ENCODE peak calls at places on chromosomes 12 and 14, in ten cellular contexts. One of them, this sample, is unnamed.

GRCh38 chr14:90331497-90332270 is at the start of gene NRDE2:
- DNase-seq in ovary: peak; percentile 100
- DNase-seq in heart left ventricle: peak; percentile 100
- DNase-seq in esophagus squamous epithelium: peak; percentile 92
- DNase-seq in right lobe of liver: peak; percentile 100
- DNase-seq in IMR-90: peak; percentile 91
- DNase-seq in adrenal gland: peak; percentile 100
- DNase-seq in A549: peak; percentile 97
- DNase-seq in lower leg skin: peak; percentile 100
- DNase-seq in gastrocnemius medialis: peak; percentile 98
- DNase-seq in this sample: peak; percentile 99

GRCh38 chr12:63079791-63080395 is 71.1 kb downstream of the AVPR1A start:
- DNase-seq in IMR-90: no peak
- DNase-seq in heart left ventricle: no peak
- DNase-seq in right lobe of liver: no peak
- DNase-seq in lower leg skin: no peak
- DNase-seq in adrenal gland: no peak
- DNase-seq in esophagus squamous epithelium: no peak
- DNase-seq in A549: no peak
- DNase-seq in gastrocnemius medialis: no peak
- DNase-seq in ovary: no peak
- DNase-seq in this sample: no peak

GRCh38 chr12:128684357-128684756 is 139.4 kb downstream of the SLC15A4 start:
- DNase-seq in IMR-90: no peak
- DNase-seq in adrenal gland: no peak
- DNase-seq in gastrocnemius medialis: no peak
- DNase-seq in heart left ventricle: no peak
- DNase-seq in A549: no peak
- DNase-seq in esophagus squamous epithelium: no peak
- DNase-seq in ovary: peak; percentile 46
- DNase-seq in lower leg skin: no peak
- DNase-seq in right lobe of liver: no peak
- DNase-seq in this sample: no peak

GRCh38 chr14:74886001-74886400 is 4.3 kb downstream of the DLST start:
- DNase-seq in IMR-90: peak; percentile 98
- DNase-seq in esophagus squamous epithelium: no peak
- DNase-seq in A549: no peak
- DNase-seq in lower leg skin: no peak
- DNase-seq in ovary: no peak
- DNase-seq in heart left ventricle: no peak
- DNase-seq in adrenal gland: no peak
- DNase-seq in right lobe of liver: no peak
- DNase-seq in gastrocnemius medialis: no peak
- DNase-seq in this sample: no peak

GRCh38 chr12:107929436-107929835 is 154.9 kb downstream of the ASCL4 start:
- DNase-seq in heart left ventricle: no peak
- DNase-seq in right lobe of liver: no peak
- DNase-seq in esophagus squamous epithelium: no peak
- DNase-seq in IMR-90: peak; percentile 10
- DNase-seq in gastrocnemius medialis: no peak
- DNase-seq in A549: peak; percentile 80
- DNase-seq in adrenal gland: peak; percentile 42
- DNase-seq in lower leg skin: no peak
- DNase-seq in ovary: no peak
- DNase-seq in this sample: no peak

GRCh38 chr12:128853321-128854197 is at the start of gene GLT1D1:
- DNase-seq in adrenal gland: no peak
- DNase-seq in esophagus squamous epithelium: no peak
- DNase-seq in gastrocnemius medialis: no peak
- DNase-seq in A549: no peak
- DNase-seq in right lobe of liver: no peak
- DNase-seq in lower leg skin: peak; percentile 63
- DNase-seq in heart left ventricle: no peak
- DNase-seq in IMR-90: no peak
- DNase-seq in ovary: no peak
- DNase-seq in this sample: no peak

GRCh38 chr14:54252072-54252730 is 144.6 kb upstream of the CDKN3 start:
- DNase-seq in ovary: no peak
- DNase-seq in IMR-90: peak; percentile 58
- DNase-seq in A549: peak; percentile 63
- DNase-seq in gastrocnemius medialis: no peak
- DNase-seq in esophagus squamous epithelium: no peak
- DNase-seq in heart left ventricle: no peak
- DNase-seq in adrenal gland: no peak
- DNase-seq in lower leg skin: no peak
- DNase-seq in right lobe of liver: no peak
- DNase-seq in this sample: no peak

GRCh38 chr12:19515179-19515578 is 75.9 kb downstream of the AEBP2 start:
- DNase-seq in gastrocnemius medialis: no peak
- DNase-seq in esophagus squamous epithelium: no peak
- DNase-seq in right lobe of liver: no peak
- DNase-seq in ovary: no peak
- DNase-seq in IMR-90: no peak
- DNase-seq in A549: peak; percentile 78
- DNase-seq in lower leg skin: no peak
- DNase-seq in adrenal gland: no peak
- DNase-seq in heart left ventricle: no peak
- DNase-seq in this sample: no peak

GRCh38 chr14:98323850-98324249 is 948.1 kb downstream of the BCL11B start:
- DNase-seq in esophagus squamous epithelium: no peak
- DNase-seq in right lobe of liver: no peak
- DNase-seq in lower leg skin: no peak
- DNase-seq in adrenal gland: no peak
- DNase-seq in ovary: no peak
- DNase-seq in A549: no peak
- DNase-seq in heart left ventricle: no peak
- DNase-seq in gastrocnemius medialis: no peak
- DNase-seq in IMR-90: no peak
- DNase-seq in this sample: no peak

GRCh38 chr12:32270818-32271710 is 128.3 kb upstream of the FGD4 start:
- DNase-seq in heart left ventricle: no peak
- DNase-seq in esophagus squamous epithelium: no peak
- DNase-seq in A549: peak; percentile 78
- DNase-seq in adrenal gland: no peak
- DNase-seq in lower leg skin: no peak
- DNase-seq in right lobe of liver: no peak
- DNase-seq in IMR-90: peak; percentile 62
- DNase-seq in gastrocnemius medialis: no peak
- DNase-seq in ovary: no peak
- DNase-seq in this sample: peak; percentile 20

GRCh38 chr12:109130755-109131521 is 14.6 kb downstream of the ACACB start:
- DNase-seq in heart left ventricle: peak; percentile 82
- DNase-seq in esophagus squamous epithelium: no peak
- DNase-seq in gastrocnemius medialis: peak; percentile 94
- DNase-seq in IMR-90: no peak
- DNase-seq in ovary: no peak
- DNase-seq in adrenal gland: peak; percentile 91
- DNase-seq in right lobe of liver: peak; percentile 94
- DNase-seq in A549: no peak
- DNase-seq in lower leg skin: no peak
- DNase-seq in this sample: peak; percentile 83

GRCh38 chr14:52240623-52241022 is 26.9 kb upstream of the PTGDR start:
- DNase-seq in gastrocnemius medialis: no peak
- DNase-seq in heart left ventricle: no peak
- DNase-seq in esophagus squamous epithelium: no peak
- DNase-seq in IMR-90: no peak
- DNase-seq in lower leg skin: no peak
- DNase-seq in A549: no peak
- DNase-seq in right lobe of liver: no peak
- DNase-seq in adrenal gland: no peak
- DNase-seq in ovary: no peak
- DNase-seq in this sample: no peak

DNA sequence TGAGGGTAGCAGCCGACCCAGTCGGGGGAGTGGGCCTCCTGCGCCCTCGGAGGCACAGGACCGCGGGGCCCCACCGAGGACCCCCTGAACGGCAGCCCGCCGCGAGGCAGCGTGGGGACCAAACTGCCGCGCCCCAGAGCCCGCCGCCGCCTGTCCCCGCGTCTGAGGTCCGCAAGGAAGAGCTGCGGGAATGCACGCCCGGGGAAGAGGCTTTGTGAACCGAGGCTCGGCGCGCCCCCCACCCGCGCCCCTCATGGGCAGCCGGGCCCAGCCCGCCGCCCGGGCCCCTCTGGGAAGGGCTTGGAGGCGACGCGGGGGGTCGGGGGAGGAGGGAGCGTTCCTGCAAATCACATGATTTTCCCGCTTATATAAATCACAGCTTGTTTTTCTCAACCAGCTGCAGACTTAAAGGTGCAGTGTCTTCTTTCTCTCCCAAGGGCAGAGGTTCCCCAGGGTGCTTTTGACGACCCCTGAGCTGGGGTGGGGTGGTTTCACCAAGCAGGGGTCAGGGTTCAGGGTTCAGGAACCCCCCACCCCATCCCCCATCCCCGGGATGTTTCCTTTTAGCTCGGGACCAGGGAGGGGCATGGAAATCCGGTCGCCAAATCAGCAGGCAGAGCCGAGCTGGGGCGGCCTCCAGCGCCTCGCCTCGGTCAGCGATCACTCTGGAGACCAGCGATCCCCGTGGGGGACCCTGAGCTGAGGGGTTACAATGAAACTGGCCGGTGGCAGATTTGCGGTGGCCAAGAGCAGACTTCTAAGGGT is 44.7 kb upstream of the ATP23 start:
- DNase-seq in lower leg skin: peak; percentile 96
- DNase-seq in right lobe of liver: peak; percentile 78
- DNase-seq in adrenal gland: peak; percentile 77
- DNase-seq in gastrocnemius medialis: peak; percentile 76
- DNase-seq in esophagus squamous epithelium: no peak
- DNase-seq in ovary: peak; percentile 91
- DNase-seq in A549: peak; percentile 51
- DNase-seq in IMR-90: peak; percentile 64
- DNase-seq in heart left ventricle: peak; percentile 86
- DNase-seq in this sample: peak; percentile 68
- TF ChIP-seq POLR2A in lower leg skin: peak; percentile 18
- TF ChIP-seq POLR2A in right lobe of liver: peak; percentile 71
- TF ChIP-seq POLR2A in adrenal gland: peak; percentile 72
- TF ChIP-seq POLR2A in gastrocnemius medialis: peak; percentile 57
- TF ChIP-seq POLR2A in esophagus squamous epithelium: peak; percentile 61
- TF ChIP-seq POLR2A in ovary: peak; percentile 88
- TF ChIP-seq POLR2A in A549: no peak
- TF ChIP-seq POLR2A in IMR-90: no peak
- TF ChIP-seq POLR2A in heart left ventricle: no peak
- TF ChIP-seq POLR2A in this sample: peak; percentile 76

DNA sequence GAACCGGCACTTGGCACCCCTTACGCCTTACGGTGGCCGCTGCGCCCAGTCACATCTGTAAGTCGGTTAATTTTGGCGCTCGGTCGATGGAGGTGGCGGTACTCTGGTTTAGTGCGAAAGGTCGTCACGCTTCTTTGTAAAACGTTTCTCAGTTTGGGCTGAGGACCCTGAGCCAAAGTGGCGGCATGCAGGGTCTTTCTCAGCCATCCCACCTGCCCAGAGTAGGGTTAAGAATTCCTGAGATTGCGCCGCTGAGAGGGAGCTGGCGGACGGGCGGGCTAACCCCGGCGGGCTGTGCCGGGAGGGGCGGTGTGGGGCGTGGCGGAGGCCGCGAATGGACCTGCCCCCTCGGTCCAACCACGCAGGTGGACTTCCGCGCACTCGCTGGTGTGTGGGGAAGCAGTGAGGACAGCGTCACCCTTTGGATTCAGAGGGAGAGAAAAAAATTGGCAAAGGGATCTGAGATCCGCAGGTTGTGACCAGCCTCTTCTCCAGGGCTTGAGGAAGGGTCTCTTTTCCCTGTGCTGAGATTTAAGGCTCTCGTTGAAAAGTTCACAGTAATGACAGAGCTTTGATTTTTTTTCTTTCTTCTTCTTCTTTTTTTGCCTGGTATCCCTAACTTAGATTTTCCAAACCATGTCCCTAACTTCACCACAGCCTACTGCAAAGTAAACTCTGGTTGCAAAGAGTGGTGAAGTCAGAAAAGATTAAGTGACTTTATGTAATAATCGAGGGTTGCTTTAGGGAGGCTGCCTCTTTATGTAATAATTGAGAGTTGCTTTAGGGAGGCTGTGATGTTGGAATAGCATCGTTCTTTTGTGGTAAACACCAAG is 602 bp upstream of the FBXO33 start:
- DNase-seq in gastrocnemius medialis: peak; percentile 90
- DNase-seq in heart left ventricle: peak; percentile 91
- DNase-seq in ovary: peak; percentile 94
- DNase-seq in esophagus squamous epithelium: peak; percentile 75
- DNase-seq in A549: peak; percentile 95
- DNase-seq in lower leg skin: peak; percentile 97
- DNase-seq in right lobe of liver: peak; percentile 97
- DNase-seq in adrenal gland: peak; percentile 94
- DNase-seq in IMR-90: peak; percentile 65
- DNase-seq in this sample: peak; percentile 95
- TF ChIP-seq CTCF in gastrocnemius medialis: no peak
- TF ChIP-seq CTCF in heart left ventricle: no peak
- TF ChIP-seq CTCF in ovary: peak; percentile 14
- TF ChIP-seq CTCF in esophagus squamous epithelium: peak; percentile 39
- TF ChIP-seq CTCF in A549: peak; percentile 30
- TF ChIP-seq CTCF in lower leg skin: no peak
- TF ChIP-seq CTCF in right lobe of liver: peak; percentile 35
- TF ChIP-seq CTCF in adrenal gland: peak; percentile 27
- TF ChIP-seq CTCF in IMR-90: peak; percentile 7
- TF ChIP-seq CTCF in this sample: no peak

GRCh38 chr14:21795456-21795855 is 121.8 kb upstream of the OR4E1 start:
- DNase-seq in heart left ventricle: no peak
- DNase-seq in gastrocnemius medialis: no peak
- DNase-seq in right lobe of liver: no peak
- DNase-seq in A549: no peak
- DNase-seq in lower leg skin: no peak
- DNase-seq in IMR-90: no peak
- DNase-seq in ovary: no peak
- DNase-seq in esophagus squamous epithelium: no peak
- DNase-seq in adrenal gland: no peak
- DNase-seq in this sample: no peak
- H3K4me3 ChIP-seq in heart left ventricle: no peak overlapping the region
- H3K4me3 ChIP-seq in gastrocnemius medialis: no peak overlapping the region
- H3K4me3 ChIP-seq in right lobe of liver: no peak overlapping the region
- H3K4me3 ChIP-seq in A549: no peak overlapping the region
- H3K4me3 ChIP-seq in lower leg skin: no peak overlapping the region
- H3K4me3 ChIP-seq in IMR-90: no peak overlapping the region
- H3K4me3 ChIP-seq in ovary: no peak overlapping the region
- H3K4me3 ChIP-seq in esophagus squamous epithelium: no peak overlapping the region
- H3K4me3 ChIP-seq in adrenal gland: no peak overlapping the region
- H3K4me3 ChIP-seq in this sample: no peak overlapping the region

DNA sequence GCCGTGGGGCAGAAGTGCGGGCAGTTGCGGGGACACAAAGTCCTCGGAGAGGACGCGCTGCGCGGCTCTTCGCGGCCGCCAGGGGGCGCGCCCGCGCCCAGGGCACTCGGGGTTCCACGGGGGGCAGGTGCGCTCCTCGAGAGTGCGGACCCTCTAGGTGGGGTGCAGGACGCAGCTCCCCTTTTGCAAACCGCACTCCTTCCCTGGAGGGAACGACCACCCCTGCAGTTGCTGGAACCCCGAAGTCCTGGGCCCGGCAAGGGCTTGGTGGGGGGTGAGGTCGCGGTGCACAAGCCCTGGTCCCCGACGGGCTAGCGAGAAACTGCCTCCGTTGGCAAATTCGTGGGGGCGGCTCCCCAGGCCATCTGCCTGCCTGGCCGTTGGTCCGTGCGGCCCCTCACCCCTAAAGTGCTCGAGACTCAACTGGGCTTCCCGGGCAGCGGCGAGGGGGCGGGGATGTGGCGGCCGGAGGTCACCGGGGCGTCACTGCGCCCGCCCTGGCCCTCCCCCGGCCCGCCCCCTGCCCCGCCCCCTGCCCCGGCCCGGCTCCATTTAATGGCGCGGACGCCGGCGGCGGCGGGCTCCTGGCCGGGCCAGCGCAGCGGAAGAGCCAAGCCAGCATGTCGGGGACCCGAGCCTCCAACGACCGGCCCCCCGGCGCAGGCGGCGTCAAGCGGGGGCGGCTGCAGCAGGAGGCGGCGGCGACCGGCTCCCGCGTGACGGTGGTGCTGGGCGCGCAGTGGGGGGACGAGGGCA is at the start of gene ADSS1:
- DNase-seq in ovary: peak; percentile 70
- DNase-seq in heart left ventricle: peak; percentile 82
- DNase-seq in esophagus squamous epithelium: no peak
- DNase-seq in lower leg skin: no peak
- DNase-seq in gastrocnemius medialis: peak; percentile 58
- DNase-seq in A549: peak; percentile 74
- DNase-seq in IMR-90: no peak
- DNase-seq in adrenal gland: peak; percentile 73
- DNase-seq in right lobe of liver: peak; percentile 90
- DNase-seq in this sample: peak; percentile 67
- TF ChIP-seq POLR2A in ovary: no peak
- TF ChIP-seq POLR2A in heart left ventricle: no peak
- TF ChIP-seq POLR2A in esophagus squamous epithelium: no peak
- TF ChIP-seq POLR2A in lower leg skin: no peak
- TF ChIP-seq POLR2A in gastrocnemius medialis: peak; percentile 67
- TF ChIP-seq POLR2A in A549: peak; percentile 95
- TF ChIP-seq POLR2A in IMR-90: no peak
- TF ChIP-seq POLR2A in adrenal gland: no peak
- TF ChIP-seq POLR2A in right lobe of liver: peak; percentile 84
- TF ChIP-seq POLR2A in this sample: no peak